ENCODE peak calls at places on chromosome 4, in ten cellular contexts. P is neural progenitor cell; X is tibial nerve; A is fibroblast of pulmonary artery; M is GM06990; V is uterus; H is IMR-90; D is cardiac fibroblast; E is sigmoid colon; U is CD8-positive, alpha-beta T cell. B is an unnamed sample.

GRCh38 chr4:1376841-1377605 is 29.2 kb downstream of the NKX1-1 start:
- DNase-seq in U (no peak), V (no peak), E (peak), P (peak), H (no peak), D (no peak), A (no peak), X (no peak), M (no peak), B (no peak)

GRCh38 chr4:24912252-24913098 is at the start of gene CCDC149:
- DNase-seq in X (peak), U (no peak), E (peak), P (peak), A (peak), H (peak), V (peak), D (peak), M (no peak), B (peak)

GRCh38 chr4:1384675-1385372 is 21.4 kb downstream of the NKX1-1 start:
- DNase-seq in U (no peak), P (no peak), H (no peak), A (no peak), E (peak), X (no peak), D (no peak), V (no peak), M (no peak), B (no peak)

GRCh38 chr4:10727140-10727880 is 42.7 kb upstream of the CLNK start:
- DNase-seq in M (no peak), V (no peak), U (no peak), E (no peak), A (no peak), X (no peak), H (no peak), D (no peak), P (no peak), B (no peak)

GRCh38 chr4:108240356-108240755 is 71.6 kb upstream of the LEF1 start:
- DNase-seq in H (peak), V (no peak), E (no peak), A (no peak), U (no peak), P (no peak), M (no peak), X (no peak), D (no peak), B (peak)

GRCh38 chr4:98516042-98516440 is 142.4 kb downstream of the TSPAN5 start:
- DNase-seq in U (no peak), E (no peak), H (peak), P (no peak), D (peak), X (no peak), A (peak), M (no peak), V (no peak), B (peak)

GRCh38 chr4:181952478-181952877 is 290.7 kb upstream of the TENM3 start:
- DNase-seq in U (no peak), A (peak), E (no peak), X (no peak), V (no peak), D (peak), M (no peak), H (peak), P (peak), B (peak)

GRCh38 chr4:167321299-167321698 is 87.0 kb upstream of the SPOCK3 start:
- DNase-seq in A (no peak), M (no peak), P (no peak), V (no peak), E (no peak), D (no peak), H (no peak), U (no peak), X (no peak), B (no peak)

GRCh38 chr4:146472404-146472803 is 49.3 kb downstream of the SLC10A7 start:
- DNase-seq in A (no peak), H (no peak), D (no peak), P (peak), X (no peak), E (no peak), U (no peak), M (no peak), V (no peak), B (no peak)

GRCh38 chr4:140884431-140885058 is 128.4 kb upstream of the TBC1D9 start:
- DNase-seq in P (peak), D (peak), H (peak), U (no peak), M (no peak), V (no peak), X (no peak), A (peak), E (peak), B (peak)

GRCh38 chr4:1491630-1492457 is 85.6 kb upstream of the NKX1-1 start:
- DNase-seq in D (no peak), P (no peak), E (peak), H (no peak), X (no peak), A (no peak), U (no peak), M (no peak), V (peak), B (no peak)

GRCh38 chr4:112807999-112808398 is 171.1 kb downstream of the LARP7 start:
- DNase-seq in P (no peak), M (no peak), D (no peak), E (no peak), U (no peak), X (no peak), H (no peak), V (no peak), A (no peak), B (peak)

GRCh38 chr4:146916479-146917076 is 29.1 kb downstream of the TTC29 start:
- DNase-seq in P (peak), M (peak), U (no peak), V (no peak), E (no peak), A (peak), H (peak), D (peak), X (no peak), B (peak)

GRCh38 chr4:7590205-7590604 is 155.5 kb upstream of the PSAPL1 start:
- DNase-seq in M (no peak), X (no peak), H (no peak), V (no peak), A (no peak), E (no peak), U (no peak), P (no peak), D (no peak), B (no peak)

GRCh38 chr4:12703076-12703475 is 781.1 kb downstream of the RAB28 start:
- DNase-seq in V (no peak), P (no peak), D (no peak), A (no peak), X (no peak), M (no peak), E (no peak), H (no peak), U (no peak), B (no peak)

GRCh38 chr4:153258750-153259149 is 54.5 kb downstream of the TRIM2 start:
- DNase-seq in H (no peak), U (no peak), A (no peak), X (no peak), E (no peak), D (no peak), P (peak), V (no peak), M (no peak), B (no peak)

GRCh38 chr4:82515705-82516104 is 46.1 kb downstream of the TMEM150C start:
- DNase-seq in U (no peak), D (peak), E (no peak), P (no peak), H (peak), M (no peak), A (peak), X (peak), V (no peak), B (peak)

GRCh38 chr4:185381794-185382193 is 13.9 kb downstream of the LRP2BP start:
- DNase-seq in D (peak), H (peak), U (no peak), V (no peak), X (no peak), M (no peak), E (no peak), A (peak), P (no peak), B (peak)

GRCh38 chr4:150828159-150828558 is 186.9 kb downstream of the LRBA start:
- DNase-seq in U (peak), V (no peak), A (no peak), D (no peak), P (no peak), M (peak), X (no peak), H (no peak), E (no peak), B (no peak)

GRCh38 chr4:113905301-113905700 is 74.1 kb downstream of the ARSJ start:
- DNase-seq in X (no peak), V (no peak), E (no peak), P (no peak), A (no peak), H (no peak), M (no peak), U (no peak), D (no peak), B (peak)

GRCh38 chr4:118969359-118969758 is 80.7 kb downstream of the SYNPO2 start:
- DNase-seq in V (peak), U (no peak), P (peak), E (peak), X (peak), M (no peak), D (peak), H (peak), A (peak), B (peak)

GRCh38 chr4:2484993-2485392 is 16.1 kb downstream of the RNF4 start:
- DNase-seq in D (peak), P (peak), A (peak), M (peak), U (peak), H (no peak), V (peak), X (peak), E (peak), B (peak)

GRCh38 chr4:100170986-100171385 is 19.3 kb downstream of the DDIT4L start:
- DNase-seq in X (no peak), A (peak), U (no peak), D (peak), E (no peak), V (no peak), M (no peak), H (no peak), P (no peak), B (no peak)

GRCh38 chr4:172887959-172888358 is 280.7 kb upstream of the GALNT7 start:
- DNase-seq in U (no peak), M (no peak), D (no peak), X (no peak), V (no peak), P (no peak), A (no peak), E (no peak), H (no peak), B (no peak)

GRCh38 chr4:2699534-2699933 is 56.6 kb downstream of the TNIP2 start:
- DNase-seq in E (no peak), V (no peak), X (no peak), P (no peak), D (no peak), A (no peak), H (no peak), M (no peak), U (no peak), B (no peak)

GRCh38 chr4:122252584-122252983 is 100.5 kb downstream of the BLTP1 start:
- DNase-seq in M (no peak), P (no peak), V (no peak), X (no peak), A (no peak), D (no peak), E (no peak), U (no peak), H (no peak), B (no peak)

GRCh38 chr4:3294401-3295241 is 1.8 kb downstream of the RGS12 start:
- DNase-seq in D (no peak), V (no peak), M (no peak), P (no peak), X (no peak), H (no peak), E (no peak), A (no peak), U (no peak), B (no peak)

GRCh38 chr4:152996101-152996500 is 60.0 kb downstream of the FHDC1 start:
- DNase-seq in D (no peak), A (no peak), V (no peak), U (no peak), P (no peak), M (no peak), X (no peak), E (no peak), H (no peak), B (no peak)

GRCh38 chr4:80128941-80129340 is 55.9 kb upstream of the ANTXR2 start:
- DNase-seq in U (no peak), E (no peak), P (no peak), D (no peak), M (no peak), H (no peak), A (no peak), X (no peak), V (no peak), B (no peak)

GRCh38 chr4:168794092-168794707 is 215.9 kb downstream of the CBR4 start:
- DNase-seq in X (no peak), U (no peak), P (no peak), E (no peak), V (no peak), H (no peak), A (no peak), M (no peak), D (no peak), B (no peak)

DNA sequence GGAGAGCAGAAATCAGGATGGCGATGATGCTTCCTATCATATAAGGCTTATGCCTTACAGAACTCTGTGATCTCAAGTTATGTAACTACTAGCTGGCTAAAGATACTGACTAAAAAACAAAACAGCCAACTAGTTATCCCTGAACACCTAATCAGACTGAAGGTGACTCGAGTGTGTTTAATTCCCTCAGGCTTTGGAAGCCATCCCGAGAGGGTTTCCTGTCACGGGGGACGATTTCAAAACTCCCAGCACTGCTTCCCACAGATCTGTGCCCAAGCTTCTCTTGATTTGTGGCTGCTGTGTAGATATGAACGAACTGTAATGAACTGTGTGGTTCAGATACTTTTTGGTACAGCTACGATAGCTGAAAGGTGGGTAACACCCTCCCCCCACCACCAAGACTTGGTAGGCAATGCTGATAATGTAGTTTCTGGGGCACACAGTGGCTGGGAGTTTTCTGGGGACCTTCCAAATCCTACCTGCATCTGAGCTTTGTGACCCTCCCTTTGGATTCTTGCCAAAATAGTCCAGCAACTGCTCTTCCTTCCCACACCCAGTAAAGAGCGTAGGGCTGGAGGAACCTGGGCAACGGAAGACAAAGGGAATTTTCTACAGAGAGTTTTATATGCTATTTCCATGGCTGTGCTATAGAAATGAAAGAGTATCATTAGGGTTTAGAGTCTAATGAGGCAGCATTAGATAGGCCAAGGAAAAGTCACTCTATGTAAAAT is 148.8 kb downstream of the MGST2 start:
- DNase-seq in E (no peak), D (no peak), H (peak), M (no peak), X (no peak), U (no peak), P (no peak), V (peak), A (peak), B (peak)
- H3K4me3 ChIP-seq in E (no peak), D (no peak), H (no peak), M (no peak), X (no peak), U (no peak), P (no peak), V (no peak), A (no peak), B (no peak)

DNA sequence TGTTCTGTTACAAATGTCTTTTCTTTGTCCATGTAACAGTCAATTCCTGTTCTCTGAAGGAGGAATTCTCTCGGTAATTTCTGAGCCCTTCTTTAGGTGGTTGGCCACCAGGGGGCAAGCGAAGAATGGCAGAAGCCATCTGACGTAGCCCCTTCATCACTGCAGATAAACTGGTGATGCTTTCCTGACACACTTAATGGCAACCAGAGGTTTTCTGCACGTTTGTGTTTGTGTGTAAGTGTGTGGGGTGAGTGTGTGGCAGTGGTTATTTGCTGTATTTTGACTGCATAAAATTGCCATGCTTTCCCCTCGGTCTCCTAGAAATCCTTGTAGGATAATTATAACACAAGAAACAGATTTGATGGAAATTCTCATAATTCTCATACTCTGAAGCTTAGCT is 64.8 kb upstream of the STOX2 start:
- DNase-seq in A (peak), H (peak), P (peak), V (peak), X (peak), E (peak), M (no peak), U (peak), D (peak), B (peak)
- TF ChIP-seq CTCF in A (peak), H (peak), P (peak), V (peak), X (peak), E (peak), M (peak), U (peak), D (peak), B (peak)

DNA sequence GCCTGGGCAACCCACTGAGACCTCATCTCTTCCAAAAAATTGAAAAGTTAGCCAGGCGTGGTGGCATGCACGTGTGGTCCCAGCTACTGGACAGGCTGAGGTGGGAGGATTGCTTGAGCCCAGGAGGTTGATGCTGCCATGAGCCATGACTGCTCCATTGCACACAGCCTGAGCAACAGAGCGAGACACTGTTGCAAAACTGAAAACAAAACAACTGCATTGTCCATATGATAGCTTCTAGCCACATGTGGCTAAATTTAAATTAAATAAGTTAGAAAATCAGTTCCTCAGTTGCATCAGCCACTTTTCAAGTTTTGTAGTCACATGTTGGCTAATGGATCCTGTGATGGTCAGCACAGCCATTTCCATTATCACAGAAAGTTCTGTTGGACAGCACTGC is 67.9 kb downstream of the GAB1 start:
- DNase-seq in M (peak), D (no peak), X (no peak), V (no peak), U (no peak), H (no peak), P (no peak), A (no peak), E (no peak), B (no peak)
- H3K4me3 ChIP-seq in M (no peak), D (no peak), X (no peak), V (no peak), U (no peak), H (no peak), P (no peak), A (no peak), E (no peak), B (no peak)

GRCh38 chr4:90293320-90293719 is 166.1 kb downstream of the CCSER1 start:
- DNase-seq in X (no peak), V (no peak), E (no peak), H (peak), M (no peak), D (peak), A (peak), U (no peak), P (no peak), B (peak)
- TF ChIP-seq CTCF in X (peak), V (no peak), E (no peak), H (peak), M (no peak), D (peak), A (peak), U (no peak), P (peak), B (peak)

GRCh38 chr4:48774760-48775398 is 5.2 kb downstream of the FRYL start:
- DNase-seq in H (no peak), D (no peak), U (no peak), E (no peak), X (no peak), M (no peak), P (no peak), V (no peak), A (no peak), B (no peak)
- H3K4me3 ChIP-seq in H (no peak), D (no peak), U (no peak), E (no peak), X (no peak), M (no peak), P (peak), V (no peak), A (no peak), B (no peak)

DNA sequence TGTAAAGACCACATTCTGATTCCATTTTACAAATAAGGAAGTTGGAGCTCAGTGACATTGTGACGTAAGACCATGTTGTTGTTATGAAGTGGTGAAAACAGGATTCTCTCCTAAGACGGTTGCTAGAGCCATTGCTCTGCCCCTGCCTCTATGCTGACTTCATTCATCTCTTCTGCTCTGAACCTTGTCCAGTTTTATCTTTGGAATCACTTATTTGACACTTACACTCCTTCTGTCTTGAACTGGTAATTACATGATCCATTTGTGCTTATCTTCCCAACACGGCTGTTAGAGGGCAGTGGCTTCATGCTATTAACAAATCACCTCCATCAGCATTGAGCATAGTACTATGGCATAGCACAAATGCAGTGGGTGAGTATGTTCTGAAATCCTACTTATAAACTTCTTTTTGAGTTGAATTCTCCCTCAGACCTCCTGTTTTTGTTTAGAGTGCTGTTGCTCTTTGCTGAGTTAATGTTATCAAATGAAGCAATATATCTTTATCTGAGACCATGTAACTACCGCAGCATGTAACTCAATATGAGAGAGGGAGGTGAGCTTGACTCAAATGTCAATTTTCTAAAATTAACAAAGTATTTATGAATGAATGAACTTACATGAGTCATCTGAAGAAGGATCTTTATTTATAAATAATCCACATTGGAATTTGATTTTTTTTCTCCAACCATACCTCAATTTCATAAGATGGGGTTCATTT is 177.8 kb downstream of the RASL11B start:
- DNase-seq in M (no peak), X (no peak), A (no peak), P (no peak), D (no peak), V (no peak), E (no peak), H (peak), U (no peak), B (no peak)
- TF ChIP-seq CTCF in M (no peak), X (no peak), A (no peak), P (no peak), D (no peak), V (no peak), E (no peak), H (no peak), U (no peak), B (no peak)

GRCh38 chr4:56906534-56906933 is 1.2 kb upstream of the REST start:
- DNase-seq in P (no peak), A (no peak), H (no peak), D (no peak), E (no peak), V (no peak), U (no peak), M (no peak), X (no peak), B (no peak)
- H3K4me3 ChIP-seq in P (no peak), A (no peak), H (no peak), D (no peak), E (no peak), V (no peak), U (peak), M (no peak), X (no peak), B (no peak)